ENCODE peak calls at places on chromosomes 1 and 21, in ten cellular contexts. One of them, this sample, is unnamed.

GRCh38 chr1:46489638-46490602 is at the start of gene DMBX1:
- DNase-seq in neuronal stem cell: no peak
- DNase-seq in IMR-90: no peak
- DNase-seq in adrenal gland: peak
- DNase-seq in A673: peak
- DNase-seq in stomach: peak
- DNase-seq in fibroblast of lung: no peak
- DNase-seq in brain microvascular endothelial cell: no peak
- DNase-seq in caudate nucleus: no peak
- DNase-seq in hepatocyte: peak
- DNase-seq in this sample: no peak

GRCh38 chr1:210558302-210558701 is 229.6 kb downstream of the HHAT start:
- DNase-seq in neuronal stem cell: no peak
- DNase-seq in IMR-90: peak
- DNase-seq in adrenal gland: peak
- DNase-seq in A673: peak
- DNase-seq in stomach: peak
- DNase-seq in fibroblast of lung: no peak
- DNase-seq in brain microvascular endothelial cell: peak
- DNase-seq in caudate nucleus: no peak
- DNase-seq in hepatocyte: peak
- DNase-seq in this sample: no peak

GRCh38 chr1:111736548-111737215 is 2.5 kb downstream of the INKA2 start:
- DNase-seq in neuronal stem cell: no peak
- DNase-seq in IMR-90: peak
- DNase-seq in adrenal gland: peak
- DNase-seq in A673: peak
- DNase-seq in stomach: no peak
- DNase-seq in fibroblast of lung: peak
- DNase-seq in brain microvascular endothelial cell: no peak
- DNase-seq in caudate nucleus: peak
- DNase-seq in hepatocyte: no peak
- DNase-seq in this sample: no peak

GRCh38 chr1:207651583-207651982 is 6.7 kb downstream of the CR1L start:
- DNase-seq in neuronal stem cell: no peak
- DNase-seq in IMR-90: no peak
- DNase-seq in adrenal gland: no peak
- DNase-seq in A673: no peak
- DNase-seq in stomach: no peak
- DNase-seq in fibroblast of lung: no peak
- DNase-seq in brain microvascular endothelial cell: no peak
- DNase-seq in caudate nucleus: no peak
- DNase-seq in hepatocyte: no peak
- DNase-seq in this sample: no peak

GRCh38 chr1:44660176-44660575 is 14.1 kb downstream of the TMEM53 start:
- DNase-seq in neuronal stem cell: no peak
- DNase-seq in IMR-90: no peak
- DNase-seq in adrenal gland: no peak
- DNase-seq in A673: no peak
- DNase-seq in stomach: peak
- DNase-seq in fibroblast of lung: peak
- DNase-seq in brain microvascular endothelial cell: no peak
- DNase-seq in caudate nucleus: peak
- DNase-seq in hepatocyte: no peak
- DNase-seq in this sample: no peak

GRCh38 chr1:66533804-66534745 is at the start of gene SGIP1:
- DNase-seq in neuronal stem cell: peak
- DNase-seq in IMR-90: peak
- DNase-seq in adrenal gland: peak
- DNase-seq in A673: no peak
- DNase-seq in stomach: peak
- DNase-seq in fibroblast of lung: peak
- DNase-seq in brain microvascular endothelial cell: peak
- DNase-seq in caudate nucleus: peak
- DNase-seq in hepatocyte: peak
- DNase-seq in this sample: no peak

GRCh38 chr1:156652131-156652991 is 10.4 kb downstream of the BCAN start:
- DNase-seq in neuronal stem cell: no peak
- DNase-seq in IMR-90: peak
- DNase-seq in adrenal gland: no peak
- DNase-seq in A673: peak
- DNase-seq in stomach: no peak
- DNase-seq in fibroblast of lung: peak
- DNase-seq in brain microvascular endothelial cell: no peak
- DNase-seq in caudate nucleus: no peak
- DNase-seq in hepatocyte: peak
- DNase-seq in this sample: no peak

GRCh38 chr21:26519142-26519541 is 53.9 kb downstream of the CYYR1 start:
- DNase-seq in neuronal stem cell: no peak
- DNase-seq in IMR-90: no peak
- DNase-seq in adrenal gland: no peak
- DNase-seq in A673: no peak
- DNase-seq in stomach: no peak
- DNase-seq in fibroblast of lung: no peak
- DNase-seq in brain microvascular endothelial cell: no peak
- DNase-seq in caudate nucleus: no peak
- DNase-seq in hepatocyte: no peak
- DNase-seq in this sample: no peak

GRCh38 chr1:64686828-64687724 is 57.8 kb upstream of the RAVER2 start:
- DNase-seq in neuronal stem cell: peak
- DNase-seq in IMR-90: peak
- DNase-seq in adrenal gland: peak
- DNase-seq in A673: peak
- DNase-seq in stomach: peak
- DNase-seq in fibroblast of lung: peak
- DNase-seq in brain microvascular endothelial cell: peak
- DNase-seq in caudate nucleus: no peak
- DNase-seq in hepatocyte: peak
- DNase-seq in this sample: no peak

GRCh38 chr21:46079357-46080170 is 18.3 kb upstream of the COL6A2 start:
- DNase-seq in neuronal stem cell: no peak
- DNase-seq in IMR-90: peak
- DNase-seq in adrenal gland: no peak
- DNase-seq in A673: peak
- DNase-seq in stomach: peak
- DNase-seq in fibroblast of lung: peak
- DNase-seq in brain microvascular endothelial cell: peak
- DNase-seq in caudate nucleus: no peak
- DNase-seq in hepatocyte: peak
- DNase-seq in this sample: no peak

GRCh38 chr1:78472851-78473496 is 17.8 kb upstream of the PTGFR start:
- DNase-seq in neuronal stem cell: no peak
- DNase-seq in IMR-90: no peak
- DNase-seq in adrenal gland: no peak
- DNase-seq in A673: no peak
- DNase-seq in stomach: no peak
- DNase-seq in fibroblast of lung: peak
- DNase-seq in brain microvascular endothelial cell: no peak
- DNase-seq in caudate nucleus: no peak
- DNase-seq in hepatocyte: no peak
- DNase-seq in this sample: no peak

GRCh38 chr21:42036313-42036712 is 26.2 kb upstream of the ZBTB21 start:
- DNase-seq in neuronal stem cell: no peak
- DNase-seq in IMR-90: no peak
- DNase-seq in adrenal gland: no peak
- DNase-seq in A673: no peak
- DNase-seq in stomach: no peak
- DNase-seq in fibroblast of lung: no peak
- DNase-seq in brain microvascular endothelial cell: no peak
- DNase-seq in caudate nucleus: no peak
- DNase-seq in hepatocyte: no peak
- DNase-seq in this sample: no peak

GRCh38 chr1:17569200-17570139 is 30.0 kb downstream of the ARHGEF10L start:
- DNase-seq in neuronal stem cell: no peak
- DNase-seq in IMR-90: peak
- DNase-seq in adrenal gland: peak
- DNase-seq in A673: no peak
- DNase-seq in stomach: peak
- DNase-seq in fibroblast of lung: peak
- DNase-seq in brain microvascular endothelial cell: peak
- DNase-seq in caudate nucleus: peak
- DNase-seq in hepatocyte: no peak
- DNase-seq in this sample: no peak

GRCh38 chr21:39344848-39345247 is 4.0 kb downstream of the HMGN1 start:
- DNase-seq in neuronal stem cell: no peak
- DNase-seq in IMR-90: no peak
- DNase-seq in adrenal gland: no peak
- DNase-seq in A673: no peak
- DNase-seq in stomach: no peak
- DNase-seq in fibroblast of lung: no peak
- DNase-seq in brain microvascular endothelial cell: no peak
- DNase-seq in caudate nucleus: no peak
- DNase-seq in hepatocyte: no peak
- DNase-seq in this sample: no peak

DNA sequence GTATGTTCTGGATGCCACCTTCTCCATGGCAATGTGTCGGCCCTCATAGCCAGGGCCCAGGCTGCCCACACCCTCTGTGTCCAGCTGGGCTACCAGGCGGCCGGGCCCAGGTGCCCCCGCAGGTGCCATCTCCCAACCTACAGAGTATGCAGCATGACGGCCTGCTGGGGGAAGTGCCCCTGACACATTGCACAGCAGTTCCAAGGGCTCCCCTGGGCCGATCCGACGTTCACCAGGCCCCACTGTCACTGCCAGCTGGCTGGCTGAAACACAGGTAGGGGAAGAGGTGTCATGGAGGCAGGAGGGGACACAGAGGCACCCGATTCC is 5.4 kb downstream of the IGSF8 start:
- DNase-seq in neuronal stem cell: no peak
- DNase-seq in IMR-90: no peak
- DNase-seq in adrenal gland: no peak
- DNase-seq in A673: no peak
- DNase-seq in stomach: no peak
- DNase-seq in fibroblast of lung: no peak
- DNase-seq in brain microvascular endothelial cell: no peak
- DNase-seq in caudate nucleus: no peak
- DNase-seq in hepatocyte: no peak
- DNase-seq in this sample: no peak
- H3K27ac ChIP-seq in neuronal stem cell: no peak
- H3K27ac ChIP-seq in IMR-90: no peak
- H3K27ac ChIP-seq in adrenal gland: no peak
- H3K27ac ChIP-seq in A673: no peak
- H3K27ac ChIP-seq in stomach: no peak
- H3K27ac ChIP-seq in fibroblast of lung: no peak
- H3K27ac ChIP-seq in brain microvascular endothelial cell: no peak
- H3K27ac ChIP-seq in caudate nucleus: peak
- H3K27ac ChIP-seq in hepatocyte: no peak
- H3K27ac ChIP-seq in this sample: no peak

DNA sequence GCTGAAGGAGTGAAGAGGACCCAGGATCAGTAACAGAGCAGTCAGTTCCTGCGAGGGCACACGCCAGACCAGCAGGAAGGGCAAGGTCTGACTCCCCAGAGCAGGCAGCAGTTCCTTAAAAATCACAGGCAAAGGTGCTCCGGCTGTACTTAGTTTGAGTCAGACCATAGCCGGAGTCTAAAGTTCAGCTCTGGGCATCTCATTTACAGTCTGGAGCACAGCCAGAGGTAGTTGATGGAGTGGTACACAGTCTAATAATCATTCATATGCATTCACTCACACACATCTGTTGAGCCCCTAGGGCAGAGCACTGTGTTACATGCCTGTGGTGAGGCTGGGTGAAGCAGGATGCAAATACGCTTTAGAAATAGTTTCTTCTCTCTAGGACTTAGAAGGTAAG is 7.3 kb upstream of the AMIGO1 start:
- DNase-seq in neuronal stem cell: no peak
- DNase-seq in IMR-90: peak
- DNase-seq in adrenal gland: no peak
- DNase-seq in A673: no peak
- DNase-seq in stomach: no peak
- DNase-seq in fibroblast of lung: no peak
- DNase-seq in brain microvascular endothelial cell: no peak
- DNase-seq in caudate nucleus: no peak
- DNase-seq in hepatocyte: peak
- DNase-seq in this sample: no peak
- H3K27ac ChIP-seq in neuronal stem cell: no peak
- H3K27ac ChIP-seq in IMR-90: no peak
- H3K27ac ChIP-seq in adrenal gland: no peak
- H3K27ac ChIP-seq in A673: no peak
- H3K27ac ChIP-seq in stomach: no peak
- H3K27ac ChIP-seq in fibroblast of lung: no peak
- H3K27ac ChIP-seq in brain microvascular endothelial cell: no peak
- H3K27ac ChIP-seq in caudate nucleus: no peak
- H3K27ac ChIP-seq in hepatocyte: peak
- H3K27ac ChIP-seq in this sample: no peak

GRCh38 chr1:55138740-55139283 is 76.4 kb downstream of the USP24 start:
- DNase-seq in neuronal stem cell: no peak
- DNase-seq in IMR-90: no peak
- DNase-seq in adrenal gland: no peak
- DNase-seq in A673: no peak
- DNase-seq in stomach: no peak
- DNase-seq in fibroblast of lung: no peak
- DNase-seq in brain microvascular endothelial cell: no peak
- DNase-seq in caudate nucleus: no peak
- DNase-seq in hepatocyte: no peak
- DNase-seq in this sample: no peak

GRCh38 chr1:55143686-55144085 is 71.5 kb downstream of the USP24 start:
- DNase-seq in neuronal stem cell: no peak
- DNase-seq in IMR-90: no peak
- DNase-seq in adrenal gland: no peak
- DNase-seq in A673: no peak
- DNase-seq in stomach: no peak
- DNase-seq in fibroblast of lung: no peak
- DNase-seq in brain microvascular endothelial cell: no peak
- DNase-seq in caudate nucleus: no peak
- DNase-seq in hepatocyte: peak
- DNase-seq in this sample: no peak

GRCh38 chr1:55140546-55140983 is 74.6 kb downstream of the USP24 start:
- DNase-seq in neuronal stem cell: peak
- DNase-seq in IMR-90: peak
- DNase-seq in adrenal gland: peak
- DNase-seq in A673: peak
- DNase-seq in stomach: peak
- DNase-seq in fibroblast of lung: peak
- DNase-seq in brain microvascular endothelial cell: peak
- DNase-seq in caudate nucleus: no peak
- DNase-seq in hepatocyte: peak
- DNase-seq in this sample: peak

GRCh38 chr1:55140137-55140536 is 75.0 kb downstream of the USP24 start:
- DNase-seq in neuronal stem cell: no peak
- DNase-seq in IMR-90: no peak
- DNase-seq in adrenal gland: no peak
- DNase-seq in A673: no peak
- DNase-seq in stomach: no peak
- DNase-seq in fibroblast of lung: no peak
- DNase-seq in brain microvascular endothelial cell: no peak
- DNase-seq in caudate nucleus: no peak
- DNase-seq in hepatocyte: no peak
- DNase-seq in this sample: no peak

GRCh38 chr1:55141295-55141893 is 73.8 kb downstream of the USP24 start:
- DNase-seq in neuronal stem cell: no peak
- DNase-seq in IMR-90: no peak
- DNase-seq in adrenal gland: no peak
- DNase-seq in A673: no peak
- DNase-seq in stomach: no peak
- DNase-seq in fibroblast of lung: no peak
- DNase-seq in brain microvascular endothelial cell: no peak
- DNase-seq in caudate nucleus: no peak
- DNase-seq in hepatocyte: no peak
- DNase-seq in this sample: no peak
- H3K27ac ChIP-seq in neuronal stem cell: no peak
- H3K27ac ChIP-seq in IMR-90: no peak
- H3K27ac ChIP-seq in adrenal gland: no peak
- H3K27ac ChIP-seq in A673: no peak
- H3K27ac ChIP-seq in stomach: no peak
- H3K27ac ChIP-seq in fibroblast of lung: no peak
- H3K27ac ChIP-seq in brain microvascular endothelial cell: no peak
- H3K27ac ChIP-seq in caudate nucleus: no peak
- H3K27ac ChIP-seq in hepatocyte: no peak
- H3K27ac ChIP-seq in this sample: no peak

GRCh38 chr1:234933475-234933874 is 195.2 kb downstream of the TOMM20 start:
- DNase-seq in neuronal stem cell: no peak
- DNase-seq in IMR-90: peak
- DNase-seq in adrenal gland: peak
- DNase-seq in A673: no peak
- DNase-seq in stomach: peak
- DNase-seq in fibroblast of lung: peak
- DNase-seq in brain microvascular endothelial cell: peak
- DNase-seq in caudate nucleus: no peak
- DNase-seq in hepatocyte: no peak
- DNase-seq in this sample: no peak
- H3K27ac ChIP-seq in neuronal stem cell: no peak
- H3K27ac ChIP-seq in IMR-90: peak
- H3K27ac ChIP-seq in adrenal gland: peak
- H3K27ac ChIP-seq in A673: no peak
- H3K27ac ChIP-seq in stomach: no peak
- H3K27ac ChIP-seq in fibroblast of lung: no peak
- H3K27ac ChIP-seq in brain microvascular endothelial cell: no peak
- H3K27ac ChIP-seq in caudate nucleus: no peak
- H3K27ac ChIP-seq in hepatocyte: no peak
- H3K27ac ChIP-seq in this sample: no peak

This sample was measured in epithelial cell of prostate.